ENCODE peak calls at places on chromosomes 1 and 21, in four cellular contexts. Q is neuronal stem cell, Z is mesendoderm, Y is IMR-90. W is an unnamed sample.

GRCh38 chr1:201820413-201820812 is 8.5 kb upstream of the IPO9 start:
- DNase-seq in Q (no peak), Z (no peak), Y (no peak), W (no peak)

GRCh38 chr1:167643471-167643870 is 13.4 kb downstream of the RCSD1 start:
- DNase-seq in Q (no peak), Z (no peak), Y (no peak), W (no peak)

GRCh38 chr1:231162300-231162969 is 577 bp downstream of the TRIM67 start:
- DNase-seq in Q (peak; percentile 73), Z (peak; percentile 75), Y (peak; percentile 26), W (peak; percentile 68)

GRCh38 chr1:206059354-206059915 is 6.5 kb downstream of the RHEX start:
- DNase-seq in Q (no peak), Z (peak; percentile 88), Y (no peak), W (peak; percentile 88)

GRCh38 chr1:245177071-245177900 is 22.5 kb downstream of the KIF26B start:
- DNase-seq in Q (no peak), Z (no peak), Y (no peak), W (no peak)

GRCh38 chr21:33655591-33656221 is 13.4 kb downstream of the ITSN1 start:
- DNase-seq in Q (no peak), Z (peak; percentile 99), Y (peak; percentile 97), W (peak; percentile 97)

GRCh38 chr1:180502361-180503273 is at the start of gene ACBD6:
- DNase-seq in Q (peak; percentile 82), Z (peak; percentile 93), Y (peak; percentile 83), W (peak; percentile 68)

GRCh38 chr1:75171876-75172275 is 37.7 kb downstream of the LHX8 start:
- DNase-seq in Q (no peak), Z (no peak), Y (no peak), W (peak; percentile 17)

GRCh38 chr1:86155061-86155806 is 1.3 kb downstream of the COL24A1 start:
- DNase-seq in Q (peak; percentile 14), Z (peak; percentile 71), Y (no peak), W (no peak)

GRCh38 chr21:37159053-37159776 is 86.2 kb downstream of the TTC3 start:
- DNase-seq in Q (no peak), Z (no peak), Y (peak; percentile 76), W (no peak)

GRCh38 chr1:119220980-119221379 is 80.5 kb upstream of the WARS2 start:
- DNase-seq in Q (no peak), Z (no peak), Y (peak; percentile 51), W (no peak)

GRCh38 chr1:17199267-17200044 is 5.5 kb upstream of the PADI1 start:
- DNase-seq in Q (no peak), Z (no peak), Y (peak; percentile 22), W (no peak)

GRCh38 chr1:235953801-235954200 is 87.1 kb upstream of the LYST start:
- DNase-seq in Q (no peak), Z (no peak), Y (peak; percentile 92), W (peak; percentile 66)

DNA sequence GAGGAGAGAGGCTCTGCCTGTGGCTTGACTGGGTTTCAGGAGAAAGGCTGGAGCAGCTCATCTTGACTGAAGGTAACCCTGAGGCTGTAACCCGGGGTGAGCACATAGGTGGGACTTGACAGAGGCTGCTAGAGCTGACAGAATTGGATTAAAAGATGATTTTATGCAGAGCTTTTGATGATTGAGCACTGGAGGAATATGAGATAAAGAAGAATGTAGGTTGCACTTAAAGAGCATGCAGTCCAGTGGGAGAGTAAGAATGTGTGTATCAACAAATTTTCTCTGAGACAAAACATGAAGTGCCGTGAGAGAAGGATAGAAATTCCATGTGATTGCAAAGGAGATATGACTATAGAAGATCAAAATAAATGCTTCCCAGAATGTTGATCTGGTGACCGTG is 17.4 kb downstream of the LAMC1 start:
- DNase-seq in Q (no peak), Z (no peak), Y (no peak), W (no peak)
- H3K4me2 ChIP-seq in Q (no peak overlapping the region), Z (no peak overlapping the region), Y (peak overlapping the region; percentile 57), W (no peak overlapping the region)

DNA sequence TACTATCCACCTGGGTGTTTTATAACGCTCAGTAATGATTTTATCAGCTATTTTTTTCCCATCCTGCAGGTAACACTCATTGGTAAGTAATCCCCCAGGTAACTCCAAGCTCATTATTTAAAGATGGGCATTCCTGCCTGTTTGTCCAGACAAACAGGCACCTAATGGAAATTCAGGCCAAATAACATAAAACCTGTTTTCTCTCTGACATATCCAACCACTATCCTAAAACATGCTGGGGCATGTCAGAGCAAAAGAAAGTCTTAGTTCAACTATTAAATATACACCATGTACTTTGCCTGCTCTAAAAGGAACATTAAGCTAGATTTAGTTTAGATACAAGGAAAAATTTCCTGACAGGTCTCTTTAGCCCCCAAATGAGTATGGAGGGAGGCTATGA is 987.7 kb downstream of the TTLL7 start:
- DNase-seq in Q (no peak), Z (no peak), Y (no peak), W (peak; percentile 10)
- H2BK5ac ChIP-seq in Q (no peak overlapping the region), Z (no peak overlapping the region), Y (no peak overlapping the region), W (no peak overlapping the region)

GRCh38 chr1:9573723-9574122 is 15.0 kb upstream of the TMEM201 start:
- DNase-seq in Q (no peak), Z (peak; percentile 67), Y (peak; percentile 25), W (peak; percentile 37)
- H3K4me2 ChIP-seq in Q (no peak overlapping the region), Z (no peak overlapping the region), Y (no peak overlapping the region), W (no peak overlapping the region)

GRCh38 chr1:150472606-150473200 is 14.5 kb upstream of the TARS2 start:
- DNase-seq in Q (no peak), Z (peak; percentile 42), Y (no peak), W (no peak)

GRCh38 chr1:150477320-150477719 is 9.9 kb upstream of the TARS2 start:
- DNase-seq in Q (no peak), Z (no peak), Y (no peak), W (no peak)

GRCh38 chr1:150473659-150474058 is 13.6 kb upstream of the TARS2 start:
- DNase-seq in Q (no peak), Z (no peak), Y (no peak), W (no peak)

GRCh38 chr1:150476754-150477153 is 10.5 kb upstream of the TARS2 start:
- DNase-seq in Q (no peak), Z (no peak), Y (no peak), W (no peak)

GRCh38 chr1:150474869-150475268 is 12.3 kb upstream of the TARS2 start:
- DNase-seq in Q (no peak), Z (no peak), Y (peak; percentile 7), W (no peak)
- H2BK5ac ChIP-seq in Q (no peak overlapping the region), Z (no peak overlapping the region), Y (no peak overlapping the region), W (no peak overlapping the region)

DNA sequence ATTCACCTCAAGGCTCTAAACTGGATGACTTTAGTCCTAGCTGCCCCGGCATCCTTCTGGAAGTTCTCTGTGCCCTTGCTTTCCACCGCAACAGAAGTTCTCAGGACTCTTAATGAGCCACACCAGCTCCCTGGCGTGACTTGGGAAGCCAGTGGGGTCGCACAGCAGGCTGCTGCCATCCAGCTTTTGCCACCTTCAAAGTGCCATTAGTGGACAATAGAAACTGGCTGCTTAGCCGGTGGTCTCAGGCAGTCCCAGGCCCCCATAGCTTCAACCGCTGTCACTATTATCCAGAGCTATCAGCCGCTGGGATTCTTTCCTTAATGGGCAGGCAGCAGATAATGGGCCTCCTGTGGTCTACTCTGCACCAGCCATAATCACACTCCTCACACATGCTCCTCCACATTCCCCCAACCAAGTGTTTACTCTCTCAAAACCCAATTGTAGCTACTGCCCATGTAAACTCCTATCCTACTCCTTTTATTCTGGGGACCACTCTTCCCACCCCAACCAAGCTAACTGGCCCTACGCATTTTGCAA is 37.3 kb downstream of the PLEKHA6 start:
- DNase-seq in Q (no peak), Z (peak; percentile 81), Y (no peak), W (no peak)
- H3K4me2 ChIP-seq in Q (no peak overlapping the region), Z (no peak overlapping the region), Y (no peak overlapping the region), W (no peak overlapping the region)

GRCh38 chr1:225899044-225899925 is 10.3 kb upstream of the LEFTY1 start:
- DNase-seq in Q (no peak), Z (peak; percentile 98), Y (no peak), W (no peak)
- H2BK5ac ChIP-seq in Q (no peak overlapping the region), Z (peak overlapping the region; percentile 100), Y (no peak overlapping the region), W (no peak overlapping the region)

DNA sequence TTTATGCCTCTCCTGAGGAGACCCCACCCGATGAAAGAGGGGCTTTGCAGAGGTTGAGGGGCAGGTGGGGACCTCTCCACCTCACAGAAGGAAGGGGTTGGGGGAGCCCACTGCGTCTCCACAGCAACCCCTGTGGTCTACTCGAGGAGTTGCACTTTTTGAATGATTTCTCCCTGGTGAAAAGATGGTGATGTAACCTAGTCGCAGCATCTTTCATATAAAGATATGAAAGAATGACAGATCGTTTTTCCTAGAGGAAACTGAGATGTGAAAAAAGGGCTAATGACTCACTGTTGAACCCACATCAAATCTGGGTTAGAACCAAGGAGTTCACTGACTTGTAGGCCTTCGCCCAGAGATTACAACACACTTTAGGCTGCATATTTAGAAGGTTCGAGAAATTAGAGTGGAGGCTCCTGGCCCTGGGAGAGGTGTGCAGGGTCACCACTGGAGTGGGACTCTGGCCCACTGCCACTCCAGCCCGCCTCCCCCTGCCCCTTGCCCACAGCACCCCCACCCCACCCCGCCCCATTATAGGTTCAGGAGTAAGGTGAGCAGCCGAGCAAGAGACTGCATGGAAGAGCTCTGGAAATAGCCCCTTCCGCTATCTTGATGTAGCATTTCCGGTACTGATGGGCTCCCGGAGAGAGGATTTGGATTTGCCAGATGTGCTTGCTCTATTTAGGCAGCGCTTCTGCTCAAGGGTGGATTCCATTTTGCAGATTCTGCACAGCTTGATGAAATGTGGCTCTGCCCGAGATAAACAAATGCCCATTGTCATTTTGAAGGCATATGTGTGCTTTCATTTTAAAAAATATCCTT is 6.7 kb downstream of the TGFB2 start:
- DNase-seq in Q (no peak), Z (peak; percentile 44), Y (peak; percentile 66), W (peak; percentile 39)
- H3K4me2 ChIP-seq in Q (no peak overlapping the region), Z (no peak overlapping the region), Y (peak overlapping the region; percentile 88), W (no peak overlapping the region)

W was measured in trophoblast cell.